ENCODE peak calls at places on chromosome 19, in eight cellular contexts. One of them, this sample, is unnamed.

GRCh38 chr19:35959040-35959967 is 23.1 kb downstream of the LRFN3 start:
- DNase-seq in PC-3: no peak
- DNase-seq in fibroblast of lung: no peak
- DNase-seq in H9: peak; percentile 41
- DNase-seq in IMR-90: no peak
- DNase-seq in neural progenitor cell: peak; percentile 58
- DNase-seq in H1: peak; percentile 58
- DNase-seq in Karpas-422: no peak
- DNase-seq in this sample: no peak

GRCh38 chr19:47613165-47614146 is 4.5 kb downstream of the BICRA start:
- DNase-seq in PC-3: no peak
- DNase-seq in fibroblast of lung: peak; percentile 32
- DNase-seq in H9: peak; percentile 78
- DNase-seq in IMR-90: peak; percentile 70
- DNase-seq in neural progenitor cell: peak; percentile 85
- DNase-seq in H1: peak; percentile 71
- DNase-seq in Karpas-422: no peak
- DNase-seq in this sample: no peak

GRCh38 chr19:19134687-19135158 is 3.6 kb downstream of the TMEM161A start:
- DNase-seq in PC-3: no peak
- DNase-seq in fibroblast of lung: no peak
- DNase-seq in H9: peak; percentile 86
- DNase-seq in IMR-90: no peak
- DNase-seq in neural progenitor cell: peak; percentile 55
- DNase-seq in H1: peak; percentile 89
- DNase-seq in Karpas-422: no peak
- DNase-seq in this sample: no peak

GRCh38 chr19:18433039-18433691 is 4.8 kb downstream of the ISYNA1 start:
- DNase-seq in PC-3: no peak
- DNase-seq in fibroblast of lung: no peak
- DNase-seq in H9: peak; percentile 63
- DNase-seq in IMR-90: no peak
- DNase-seq in neural progenitor cell: peak; percentile 50
- DNase-seq in H1: peak; percentile 73
- DNase-seq in Karpas-422: peak; percentile 87
- DNase-seq in this sample: no peak

GRCh38 chr19:49848938-49849337 is 2.0 kb upstream of the PTOV1 start:
- DNase-seq in PC-3: peak; percentile 30
- DNase-seq in fibroblast of lung: no peak
- DNase-seq in H9: no peak
- DNase-seq in IMR-90: no peak
- DNase-seq in neural progenitor cell: no peak
- DNase-seq in H1: no peak
- DNase-seq in Karpas-422: no peak
- DNase-seq in this sample: no peak

GRCh38 chr19:6711078-6711361 is 9.4 kb downstream of the C3 start:
- DNase-seq in PC-3: no peak
- DNase-seq in fibroblast of lung: no peak
- DNase-seq in H9: no peak
- DNase-seq in IMR-90: no peak
- DNase-seq in neural progenitor cell: no peak
- DNase-seq in H1: no peak
- DNase-seq in Karpas-422: no peak
- DNase-seq in this sample: no peak

GRCh38 chr19:57803594-57804325 is 11.0 kb downstream of the ZNF552 start:
- DNase-seq in PC-3: peak; percentile 54
- DNase-seq in fibroblast of lung: peak; percentile 58
- DNase-seq in H9: peak; percentile 77
- DNase-seq in IMR-90: peak; percentile 79
- DNase-seq in neural progenitor cell: peak; percentile 95
- DNase-seq in H1: peak; percentile 78
- DNase-seq in Karpas-422: no peak
- DNase-seq in this sample: peak; percentile 67

GRCh38 chr19:58578430-58578925 is 5.3 kb upstream of the MZF1 start:
- DNase-seq in PC-3: no peak
- DNase-seq in fibroblast of lung: no peak
- DNase-seq in H9: no peak
- DNase-seq in IMR-90: no peak
- DNase-seq in neural progenitor cell: no peak
- DNase-seq in H1: no peak
- DNase-seq in Karpas-422: no peak
- DNase-seq in this sample: no peak

GRCh38 chr19:1923319-1923718 is 17.7 kb upstream of the CSNK1G2 start:
- DNase-seq in PC-3: no peak
- DNase-seq in fibroblast of lung: no peak
- DNase-seq in H9: no peak
- DNase-seq in IMR-90: no peak
- DNase-seq in neural progenitor cell: no peak
- DNase-seq in H1: no peak
- DNase-seq in Karpas-422: no peak
- DNase-seq in this sample: no peak

GRCh38 chr19:11092181-11092538 is 2.9 kb downstream of the LDLR start:
- DNase-seq in PC-3: peak; percentile 87
- DNase-seq in fibroblast of lung: peak; percentile 64
- DNase-seq in H9: no peak
- DNase-seq in IMR-90: peak; percentile 74
- DNase-seq in neural progenitor cell: no peak
- DNase-seq in H1: no peak
- DNase-seq in Karpas-422: no peak
- DNase-seq in this sample: peak; percentile 58

GRCh38 chr19:42113641-42114348 is 18.5 kb downstream of the POU2F2 start:
- DNase-seq in PC-3: peak; percentile 92
- DNase-seq in fibroblast of lung: peak; percentile 87
- DNase-seq in H9: peak; percentile 80
- DNase-seq in IMR-90: peak; percentile 99
- DNase-seq in neural progenitor cell: no peak
- DNase-seq in H1: no peak
- DNase-seq in Karpas-422: peak; percentile 96
- DNase-seq in this sample: peak; percentile 96

GRCh38 chr19:44903602-44904425 is 1.8 kb upstream of the APOE start:
- DNase-seq in PC-3: peak; percentile 50
- DNase-seq in fibroblast of lung: peak; percentile 70
- DNase-seq in H9: peak; percentile 84
- DNase-seq in IMR-90: peak; percentile 49
- DNase-seq in neural progenitor cell: peak; percentile 73
- DNase-seq in H1: peak; percentile 98
- DNase-seq in Karpas-422: peak; percentile 89
- DNase-seq in this sample: no peak

GRCh38 chr19:14116918-14117578 is 514 bp downstream of the PRKACA start:
- DNase-seq in PC-3: no peak
- DNase-seq in fibroblast of lung: no peak
- DNase-seq in H9: no peak
- DNase-seq in IMR-90: no peak
- DNase-seq in neural progenitor cell: no peak
- DNase-seq in H1: no peak
- DNase-seq in Karpas-422: peak; percentile 52
- DNase-seq in this sample: no peak

GRCh38 chr19:14434157-14434501 is 1.0 kb downstream of the PKN1 start:
- DNase-seq in PC-3: peak; percentile 29
- DNase-seq in fibroblast of lung: no peak
- DNase-seq in H9: no peak
- DNase-seq in IMR-90: no peak
- DNase-seq in neural progenitor cell: no peak
- DNase-seq in H1: no peak
- DNase-seq in Karpas-422: peak; percentile 53
- DNase-seq in this sample: no peak

GRCh38 chr19:14141041-14141440 is 4.7 kb upstream of the ASF1B start:
- DNase-seq in PC-3: no peak
- DNase-seq in fibroblast of lung: no peak
- DNase-seq in H9: no peak
- DNase-seq in IMR-90: no peak
- DNase-seq in neural progenitor cell: no peak
- DNase-seq in H1: no peak
- DNase-seq in Karpas-422: no peak
- DNase-seq in this sample: no peak

DNA sequence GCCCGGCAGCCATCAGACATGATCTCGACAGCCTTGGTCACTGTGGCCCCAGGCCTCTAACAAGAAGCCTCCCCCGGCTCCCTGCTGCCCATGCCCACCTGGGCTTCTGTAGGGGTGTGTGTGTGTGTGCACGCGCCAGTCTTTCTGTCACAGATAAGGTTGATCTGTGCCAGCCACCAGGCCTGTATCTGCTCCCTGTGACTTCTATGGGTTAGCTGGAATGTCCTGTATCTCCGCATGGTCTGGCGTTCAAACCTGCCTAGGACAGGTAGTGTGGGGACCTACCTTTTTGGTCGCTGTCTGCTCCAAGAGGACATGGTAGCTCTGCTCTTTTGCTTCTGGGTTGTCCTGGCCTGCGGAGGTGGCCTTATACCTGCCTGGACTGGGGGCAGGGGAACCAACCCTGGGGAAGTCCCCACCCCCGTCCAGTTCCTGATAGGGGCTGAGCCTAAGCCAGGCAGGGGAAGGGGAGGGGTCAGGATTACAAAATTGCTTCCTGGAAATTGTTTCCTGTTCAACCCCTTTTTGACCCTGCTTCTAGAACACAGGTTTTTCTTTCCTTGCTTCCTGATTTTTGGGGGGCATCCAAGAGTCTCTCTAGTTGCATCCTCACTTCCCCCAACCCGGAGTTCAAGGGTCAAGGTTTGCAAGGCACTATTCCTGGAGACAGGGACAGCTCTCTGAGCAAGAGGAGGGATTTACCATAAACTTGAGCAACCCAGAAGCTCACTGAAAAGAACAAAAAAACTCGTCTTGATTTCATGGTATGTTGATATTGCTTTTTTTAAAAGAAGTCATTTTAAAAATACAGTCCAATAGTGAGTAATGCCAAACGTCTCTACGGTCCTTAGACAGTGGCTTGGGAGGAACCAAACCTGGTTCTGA is at the start of gene LRG1:
- DNase-seq in PC-3: no peak
- DNase-seq in fibroblast of lung: no peak
- DNase-seq in H9: no peak
- DNase-seq in IMR-90: no peak
- DNase-seq in neural progenitor cell: no peak
- DNase-seq in H1: no peak
- DNase-seq in Karpas-422: no peak
- DNase-seq in this sample: no peak
- H3K4me1 ChIP-seq in PC-3: peaks cover 18% of the 10 kb centered on the region
- H3K4me1 ChIP-seq in fibroblast of lung: no peaks in the 10 kb centered on the region
- H3K4me1 ChIP-seq in H9: no peaks in the 10 kb centered on the region
- H3K4me1 ChIP-seq in IMR-90: no peaks in the 10 kb centered on the region
- H3K4me1 ChIP-seq in neural progenitor cell: peaks cover 4% of the 10 kb centered on the region
- H3K4me1 ChIP-seq in H1: no peaks in the 10 kb centered on the region
- H3K4me1 ChIP-seq in Karpas-422: no peaks in the 10 kb centered on the region
- H3K4me1 ChIP-seq in this sample: peaks cover 7% of the 10 kb centered on the region

DNA sequence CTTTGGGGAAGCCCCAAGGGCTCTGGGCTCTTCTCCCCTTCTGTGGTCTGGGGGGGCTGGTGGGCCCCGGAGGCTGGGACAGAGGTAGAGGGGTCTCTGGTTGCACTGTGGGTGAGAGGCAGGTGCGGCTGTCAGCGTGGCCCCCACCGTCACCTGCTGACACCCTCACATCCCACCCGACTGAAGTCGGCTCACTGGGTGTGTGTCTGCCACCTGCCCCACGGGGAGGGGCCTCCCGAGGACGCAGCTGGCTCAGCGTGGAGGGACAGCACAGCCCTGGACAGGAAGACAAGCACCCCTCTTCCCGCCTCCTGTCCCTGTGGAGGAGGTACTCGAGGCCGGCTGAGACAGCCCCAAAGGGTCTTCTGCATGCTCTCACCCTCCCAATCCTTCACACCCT is 2.2 kb upstream of the TMEM86B start:
- DNase-seq in PC-3: no peak
- DNase-seq in fibroblast of lung: no peak
- DNase-seq in H9: no peak
- DNase-seq in IMR-90: no peak
- DNase-seq in neural progenitor cell: no peak
- DNase-seq in H1: no peak
- DNase-seq in Karpas-422: no peak
- DNase-seq in this sample: no peak
- H4K20me1 ChIP-seq in PC-3: peaks cover 8% of the 10 kb centered on the region
- H4K20me1 ChIP-seq in fibroblast of lung: no peaks in the 10 kb centered on the region
- H4K20me1 ChIP-seq in H9: no peaks in the 10 kb centered on the region
- H4K20me1 ChIP-seq in IMR-90: peaks cover 21% of the 10 kb centered on the region
- H4K20me1 ChIP-seq in neural progenitor cell: peaks cover 8% of the 10 kb centered on the region
- H4K20me1 ChIP-seq in H1: no peaks in the 10 kb centered on the region
- H4K20me1 ChIP-seq in Karpas-422: peaks cover 34% of the 10 kb centered on the region
- H4K20me1 ChIP-seq in this sample: no peaks in the 10 kb centered on the region

DNA sequence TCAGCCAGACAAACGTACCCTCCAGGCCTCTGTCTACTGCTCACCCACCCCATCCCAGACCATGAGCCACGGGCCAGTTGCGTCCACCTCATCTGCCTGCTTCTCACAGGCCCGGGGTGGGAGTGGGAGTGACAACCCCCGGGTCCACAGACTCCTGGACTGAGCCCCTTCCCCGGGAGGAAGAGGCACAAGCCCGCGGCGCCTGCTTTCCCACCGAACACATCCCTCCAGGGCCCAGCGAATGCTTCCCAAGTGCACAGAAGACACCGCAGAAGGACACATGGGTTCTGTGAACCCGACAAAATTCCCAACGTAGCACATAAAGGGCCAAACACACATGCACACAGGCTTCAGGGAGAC is 18.0 kb upstream of the PLPP2 start:
- DNase-seq in PC-3: no peak
- DNase-seq in fibroblast of lung: no peak
- DNase-seq in H9: no peak
- DNase-seq in IMR-90: no peak
- DNase-seq in neural progenitor cell: no peak
- DNase-seq in H1: no peak
- DNase-seq in Karpas-422: no peak
- DNase-seq in this sample: no peak
- H3K9ac ChIP-seq in PC-3: no peak overlapping the region
- H3K9ac ChIP-seq in fibroblast of lung: no peak overlapping the region
- H3K9ac ChIP-seq in H9: no peak overlapping the region
- H3K9ac ChIP-seq in IMR-90: no peak overlapping the region
- H3K9ac ChIP-seq in neural progenitor cell: no peak overlapping the region
- H3K9ac ChIP-seq in H1: no peak overlapping the region
- H3K9ac ChIP-seq in Karpas-422: no peak overlapping the region
- H3K9ac ChIP-seq in this sample: no peak overlapping the region

GRCh38 chr19:39157997-39158389 is 32.4 kb downstream of the PAK4 start:
- DNase-seq in PC-3: no peak
- DNase-seq in fibroblast of lung: no peak
- DNase-seq in H9: no peak
- DNase-seq in IMR-90: no peak
- DNase-seq in neural progenitor cell: no peak
- DNase-seq in H1: no peak
- DNase-seq in Karpas-422: no peak
- DNase-seq in this sample: no peak

GRCh38 chr19:39156230-39156890 is 30.8 kb downstream of the PAK4 start:
- DNase-seq in PC-3: peak; percentile 25
- DNase-seq in fibroblast of lung: no peak
- DNase-seq in H9: no peak
- DNase-seq in IMR-90: peak; percentile 29
- DNase-seq in neural progenitor cell: no peak
- DNase-seq in H1: no peak
- DNase-seq in Karpas-422: no peak
- DNase-seq in this sample: peak; percentile 15

GRCh38 chr19:39156891-39157230 is 31.3 kb downstream of the PAK4 start:
- DNase-seq in PC-3: no peak
- DNase-seq in fibroblast of lung: no peak
- DNase-seq in H9: no peak
- DNase-seq in IMR-90: no peak
- DNase-seq in neural progenitor cell: no peak
- DNase-seq in H1: no peak
- DNase-seq in Karpas-422: no peak
- DNase-seq in this sample: no peak

GRCh38 chr19:39158646-39159260 is 33.2 kb downstream of the PAK4 start:
- DNase-seq in PC-3: no peak
- DNase-seq in fibroblast of lung: no peak
- DNase-seq in H9: no peak
- DNase-seq in IMR-90: no peak
- DNase-seq in neural progenitor cell: no peak
- DNase-seq in H1: no peak
- DNase-seq in Karpas-422: no peak
- DNase-seq in this sample: no peak

GRCh38 chr19:39157275-39157996 is 31.9 kb downstream of the PAK4 start:
- DNase-seq in PC-3: no peak
- DNase-seq in fibroblast of lung: peak; percentile 8
- DNase-seq in H9: no peak
- DNase-seq in IMR-90: peak; percentile 28
- DNase-seq in neural progenitor cell: no peak
- DNase-seq in H1: no peak
- DNase-seq in Karpas-422: no peak
- DNase-seq in this sample: no peak
- H3K4me1 ChIP-seq in PC-3: peaks cover 46% of the 10 kb centered on the region
- H3K4me1 ChIP-seq in fibroblast of lung: no peaks in the 10 kb centered on the region
- H3K4me1 ChIP-seq in H9: peaks cover 5% of the 10 kb centered on the region
- H3K4me1 ChIP-seq in IMR-90: peaks cover 26% of the 10 kb centered on the region
- H3K4me1 ChIP-seq in neural progenitor cell: peaks cover 11% of the 10 kb centered on the region
- H3K4me1 ChIP-seq in H1: peaks cover 4% of the 10 kb centered on the region
- H3K4me1 ChIP-seq in Karpas-422: no peaks in the 10 kb centered on the region
- H3K4me1 ChIP-seq in this sample: peaks cover 64% of the 10 kb centered on the region